ENCODE peak calls at places on chromosomes 6 and 20, in eight cellular contexts. V is kidney tubule cell; M is MM.1S; L is AG09309; S is KG1; Z is activated T-cell treated with anti-CD3 and anti-CD28 coated beads, Interleukin-2, amount 50 U/mL, for 1 hour; J is H54; Q is A549. E is an unnamed sample.

GRCh38 chr20:15560936-15561531 is 1012.2 kb downstream of the KIF16B start:
- DNase-seq in V (no peak), M (no peak), L (no peak), S (no peak), Z (no peak), J (no peak), Q (no peak), E (no peak)

GRCh38 chr6:127732927-127733326 is 156.0 kb downstream of the C6orf58 start:
- DNase-seq in V (no peak), M (no peak), L (no peak), S (no peak), Z (no peak), J (no peak), Q (no peak), E (no peak)

GRCh38 chr6:152295920-152296319 is 341.2 kb downstream of the SYNE1 start:
- DNase-seq in V (no peak), M (no peak), L (no peak), S (no peak), Z (no peak), J (no peak), Q (no peak), E (no peak)

GRCh38 chr6:151018035-151018434 is 152.5 kb downstream of the MTHFD1L start:
- DNase-seq in V (peak), M (no peak), L (no peak), S (no peak), Z (no peak), J (no peak), Q (no peak), E (no peak)

GRCh38 chr6:2977290-2977689 is 5.9 kb upstream of the SERPINB6 start:
- DNase-seq in V (no peak), M (no peak), L (no peak), S (no peak), Z (no peak), J (no peak), Q (no peak), E (no peak)

GRCh38 chr6:74891358-74891811 is 314.5 kb downstream of the COL12A1 start:
- DNase-seq in V (no peak), M (no peak), L (peak), S (no peak), Z (no peak), J (no peak), Q (no peak), E (no peak)

GRCh38 chr6:168272379-168273011 is 47.1 kb downstream of the DACT2 start:
- DNase-seq in V (no peak), M (no peak), L (no peak), S (no peak), Z (no peak), J (no peak), Q (no peak), E (no peak)

GRCh38 chr6:30511147-30511546 is 21.8 kb downstream of the HLA-E start:
- DNase-seq in V (no peak), M (no peak), L (no peak), S (no peak), Z (no peak), J (no peak), Q (no peak), E (no peak)

GRCh38 chr6:95576621-95577316 is 566 bp upstream of the MANEA start:
- DNase-seq in V (peak), M (peak), L (no peak), S (peak), Z (no peak), J (no peak), Q (no peak), E (no peak)

GRCh38 chr6:148765878-148766808 is 19.3 kb downstream of the UST start:
- DNase-seq in V (no peak), M (no peak), L (no peak), S (no peak), Z (no peak), J (no peak), Q (no peak), E (no peak)

GRCh38 chr6:161694995-161695394 is 421.1 kb upstream of the AGPAT4 start:
- DNase-seq in V (peak), M (peak), L (no peak), S (no peak), Z (no peak), J (peak), Q (no peak), E (no peak)

GRCh38 chr6:154995241-154996162 is at the start of gene TIAM2:
- DNase-seq in V (peak), M (no peak), L (no peak), S (no peak), Z (no peak), J (peak), Q (peak), E (no peak)

GRCh38 chr6:67131827-67132226 is 1424.8 kb upstream of the EYS start:
- DNase-seq in V (no peak), M (no peak), L (no peak), S (no peak), Z (no peak), J (peak), Q (no peak), E (peak)

GRCh38 chr6:1865585-1865984 is 255.9 kb downstream of the FOXC1 start:
- DNase-seq in V (no peak), M (no peak), L (no peak), S (no peak), Z (no peak), J (no peak), Q (no peak), E (peak)

GRCh38 chr6:15062311-15063252 is 183.3 kb upstream of the JARID2 start:
- DNase-seq in V (peak), M (no peak), L (peak), S (no peak), Z (no peak), J (no peak), Q (no peak), E (no peak)

GRCh38 chr6:24489881-24490280 is 503 bp upstream of the GPLD1 start:
- DNase-seq in V (no peak), M (no peak), L (peak), S (no peak), Z (no peak), J (no peak), Q (no peak), E (no peak)

GRCh38 chr20:4434681-4435080 is 287.0 kb upstream of the PRND start:
- DNase-seq in V (no peak), M (no peak), L (no peak), S (no peak), Z (no peak), J (no peak), Q (no peak), E (no peak)

GRCh38 chr20:24792641-24793495 is 156.2 kb upstream of the CST7 start:
- DNase-seq in V (no peak), M (no peak), L (no peak), S (no peak), Z (no peak), J (no peak), Q (no peak), E (no peak)

GRCh38 chr6:56690519-56691200 is 48.0 kb upstream of the DST start:
- DNase-seq in V (peak), M (no peak), L (no peak), S (no peak), Z (no peak), J (no peak), Q (no peak), E (no peak)

GRCh38 chr20:16314722-16315121 is 258.5 kb downstream of the KIF16B start:
- DNase-seq in V (no peak), M (no peak), L (no peak), S (no peak), Z (no peak), J (no peak), Q (no peak), E (peak)

GRCh38 chr6:52643158-52643557 is 27.8 kb upstream of the TMEM14A start:
- DNase-seq in V (no peak), M (no peak), L (no peak), S (no peak), Z (no peak), J (no peak), Q (no peak), E (no peak)

E was measured in amygdala.